ENCODE peak calls at places on chromosome 18, in eight cellular contexts. H, V, R, F, M, S, Y and P are unnamed samples.

GRCh38 chr18:37565138-37565984 is at the start of gene CELF4:
- DNase-seq in H (no peak), V (no peak), R (no peak), F (no peak), M (no peak), S (no peak), Y (no peak), P (no peak)

GRCh38 chr18:62603211-62603610 is 80.4 kb downstream of the ZCCHC2 start:
- DNase-seq in H (no peak), V (no peak), R (no peak), F (no peak), M (no peak), S (no peak), Y (no peak), P (no peak)

GRCh38 chr18:24372279-24372678 is 25.3 kb downstream of the OSBPL1A start:
- DNase-seq in H (no peak), V (no peak), R (no peak), F (no peak), M (no peak), S (no peak), Y (no peak), P (no peak)

GRCh38 chr18:50190236-50190635 is 4.7 kb downstream of the MYO5B start:
- DNase-seq in H (no peak), V (no peak), R (no peak), F (no peak), M (no peak), S (peak; percentile 60), Y (no peak), P (no peak)

GRCh38 chr18:60413944-60414547 is 41.5 kb upstream of the MC4R start:
- DNase-seq in H (no peak), V (no peak), R (no peak), F (peak; percentile 12), M (no peak), S (peak; percentile 3), Y (no peak), P (no peak)

GRCh38 chr18:47930086-47930843 is at the start of gene SMAD2:
- DNase-seq in H (peak; percentile 79), V (peak; percentile 60), R (peak; percentile 85), F (peak; percentile 88), M (peak; percentile 90), S (peak; percentile 75), Y (peak; percentile 70), P (peak; percentile 73)

GRCh38 chr18:13136056-13136688 is 82.4 kb upstream of the LDLRAD4 start:
- DNase-seq in H (no peak), V (no peak), R (no peak), F (no peak), M (no peak), S (peak; percentile 43), Y (peak; percentile 27), P (no peak)

GRCh38 chr18:12296087-12296403 is 12.0 kb upstream of the TUBB6 start:
- DNase-seq in H (peak; percentile 4), V (no peak), R (no peak), F (no peak), M (no peak), S (peak; percentile 28), Y (no peak), P (no peak)

GRCh38 chr18:58754544-58755068 is 83.3 kb downstream of the MALT1 start:
- DNase-seq in H (no peak), V (no peak), R (peak; percentile 36), F (no peak), M (peak; percentile 75), S (peak; percentile 33), Y (no peak), P (no peak)

GRCh38 chr18:75524181-75524580 is 96.7 kb upstream of the SMIM21 start:
- DNase-seq in H (no peak), V (no peak), R (no peak), F (no peak), M (no peak), S (no peak), Y (no peak), P (no peak)

GRCh38 chr18:49859725-49860124 is 46.4 kb upstream of the ACAA2 start:
- DNase-seq in H (no peak), V (no peak), R (no peak), F (no peak), M (no peak), S (no peak), Y (no peak), P (no peak)

GRCh38 chr18:64178860-64179259 is 30.0 kb upstream of the LINC00305 start:
- DNase-seq in H (no peak), V (no peak), R (no peak), F (no peak), M (no peak), S (no peak), Y (no peak), P (no peak)

GRCh38 chr18:25517881-25518715 is 166.1 kb upstream of the ZNF521 start:
- DNase-seq in H (no peak), V (no peak), R (no peak), F (no peak), M (no peak), S (no peak), Y (no peak), P (no peak)

GRCh38 chr18:23191952-23192662 is 56.8 kb downstream of the CABLES1 start:
- DNase-seq in H (peak; percentile 58), V (no peak), R (peak; percentile 74), F (peak; percentile 92), M (peak; percentile 81), S (peak; percentile 90), Y (no peak), P (no peak)

GRCh38 chr18:24941164-24941951 is 410.6 kb downstream of the ZNF521 start:
- DNase-seq in H (no peak), V (no peak), R (no peak), F (no peak), M (no peak), S (no peak), Y (no peak), P (no peak)

GRCh38 chr18:70390366-70391090 is 101.7 kb downstream of the SOCS6 start:
- DNase-seq in H (no peak), V (no peak), R (no peak), F (no peak), M (no peak), S (peak; percentile 76), Y (no peak), P (no peak)

GRCh38 chr18:11146238-11146946 is 3.0 kb downstream of the PIEZO2 start:
- DNase-seq in H (no peak), V (no peak), R (peak; percentile 50), F (no peak), M (peak; percentile 81), S (no peak), Y (no peak), P (no peak)

GRCh38 chr18:64713284-64713683 is 564.4 kb upstream of the LINC00305 start:
- DNase-seq in H (no peak), V (no peak), R (no peak), F (no peak), M (peak; percentile 30), S (no peak), Y (no peak), P (no peak)

GRCh38 chr18:70151554-70152130 is 53.8 kb downstream of the RTTN start:
- DNase-seq in H (no peak), V (no peak), R (no peak), F (no peak), M (no peak), S (no peak), Y (no peak), P (no peak)

GRCh38 chr18:11040823-11041712 is 108.3 kb downstream of the PIEZO2 start:
- DNase-seq in H (peak; percentile 20), V (no peak), R (peak; percentile 62), F (peak; percentile 77), M (no peak), S (peak; percentile 37), Y (no peak), P (peak; percentile 53)

GRCh38 chr18:24791736-24792135 is 331.3 kb downstream of the HRH4 start:
- DNase-seq in H (no peak), V (no peak), R (no peak), F (no peak), M (no peak), S (no peak), Y (no peak), P (no peak)

GRCh38 chr18:61308795-61309393 is 24.3 kb upstream of the CDH20 start:
- DNase-seq in H (no peak), V (no peak), R (no peak), F (no peak), M (no peak), S (peak; percentile 23), Y (no peak), P (no peak)

GRCh38 chr18:35441857-35442595 is 55.7 kb downstream of the INO80C start:
- DNase-seq in H (no peak), V (no peak), R (no peak), F (no peak), M (no peak), S (peak; percentile 26), Y (no peak), P (no peak)
- H3K27ac ChIP-seq in H (no peak overlapping the region), V (no peak overlapping the region), R (no peak overlapping the region), F (no peak overlapping the region), M (no peak overlapping the region), S (no peak overlapping the region), Y (no peak overlapping the region), P (no peak overlapping the region)

GRCh38 chr18:45726603-45727002 is 2.6 kb downstream of the SLC14A1 start:
- DNase-seq in H (no peak), V (no peak), R (no peak), F (no peak), M (no peak), S (peak; percentile 26), Y (no peak), P (peak; percentile 46)
- H3K4me3 ChIP-seq in H (no peak overlapping the region), V (no peak overlapping the region), R (no peak overlapping the region), F (no peak overlapping the region), M (no peak overlapping the region), S (no peak overlapping the region), Y (no peak overlapping the region), P (no peak overlapping the region)

GRCh38 chr18:34730774-34731173 is 20.7 kb downstream of the DTNA start:
- DNase-seq in H (no peak), V (no peak), R (no peak), F (peak; percentile 39), M (no peak), S (peak; percentile 64), Y (no peak), P (no peak)
- H3K27ac ChIP-seq in H (peak overlapping the region; percentile 2), V (peak overlapping the region; percentile 71), R (peak overlapping the region; percentile 69), F (no peak overlapping the region), M (peak overlapping the region; percentile 74), S (no peak overlapping the region), Y (no peak overlapping the region), P (no peak overlapping the region)

DNA sequence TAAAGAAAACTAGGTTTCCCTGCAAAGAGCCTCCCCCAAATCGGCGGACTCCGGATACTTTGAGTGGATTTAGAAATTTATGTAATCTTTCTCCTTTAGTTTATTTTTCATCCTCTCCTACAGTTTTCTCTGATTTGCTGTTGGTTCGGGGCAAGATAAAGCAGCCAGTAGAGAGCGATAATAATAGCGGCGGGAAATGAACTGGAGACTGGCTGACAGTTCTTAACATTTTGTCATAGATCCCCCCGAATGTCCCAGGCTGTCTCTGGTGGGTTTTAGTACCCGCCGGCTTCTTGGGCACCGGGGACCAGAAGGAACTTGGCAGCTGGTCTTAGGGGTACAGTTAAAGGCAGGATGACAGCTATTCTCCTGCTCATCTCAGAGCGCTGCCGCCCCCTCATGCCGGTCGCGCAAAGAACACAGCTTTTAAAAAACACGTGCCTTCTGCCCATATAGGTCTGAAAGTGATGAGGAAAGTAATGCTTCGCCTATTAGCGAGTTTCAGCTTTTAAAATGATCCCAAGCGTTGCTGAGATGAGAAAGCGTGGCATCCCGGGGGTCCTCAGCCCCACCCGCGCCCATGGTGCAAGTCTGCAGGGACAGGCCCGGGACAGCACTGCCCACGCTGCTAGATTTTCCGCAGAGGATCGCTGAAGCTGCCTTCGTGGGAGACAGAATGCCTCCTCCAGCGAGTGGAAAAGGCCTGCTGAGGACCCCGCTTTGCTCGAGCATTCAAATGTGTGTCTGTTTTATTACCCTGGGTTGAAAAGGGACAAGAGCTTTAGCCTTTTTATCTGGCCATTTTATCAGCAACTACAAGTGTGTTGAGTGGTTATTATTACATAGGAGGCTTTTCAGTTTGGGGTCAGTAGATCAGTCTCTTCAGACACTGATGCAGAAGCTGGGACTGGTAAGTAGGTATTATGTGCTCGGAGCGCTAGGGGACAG is 3.8 kb downstream of the ONECUT2 start:
- DNase-seq in H (no peak), V (no peak), R (no peak), F (no peak), M (no peak), S (no peak), Y (no peak), P (no peak)
- H3K4me3 ChIP-seq in H (no peak overlapping the region), V (no peak overlapping the region), R (no peak overlapping the region), F (peak overlapping the region; percentile 26), M (peak overlapping the region; percentile 10), S (no peak overlapping the region), Y (no peak overlapping the region), P (no peak overlapping the region)